ENCODE peak calls at places on chromosomes 11 and 22, in four cellular contexts. Y is T-cell, D is mucosa of descending colon, K is fibroblast of pulmonary artery. Z is an unnamed sample.

GRCh38 chr11:118785362-118785761 is 5.6 kb downstream of the DDX6 start:
- DNase-seq in Y (no peak), D (no peak), K (peak), Z (no peak)

GRCh38 chr11:14793546-14793945 is 98.5 kb downstream of the CYP2R1 start:
- DNase-seq in D (no peak), Y (no peak), K (peak), Z (no peak)

GRCh38 chr22:23520875-23521441 is 59.1 kb downstream of the IGLL1 start:
- DNase-seq in K (peak), D (no peak), Y (no peak), Z (peak)

GRCh38 chr11:41273908-41274307 is 185.5 kb downstream of the LRRC4C start:
- DNase-seq in D (no peak), Y (no peak), K (no peak), Z (no peak)

GRCh38 chr22:27720860-27721259 is 80.7 kb downstream of the MN1 start:
- DNase-seq in Y (no peak), D (no peak), K (no peak), Z (peak)

GRCh38 chr11:74325649-74326645 is 14.5 kb upstream of the P4HA3 start:
- DNase-seq in D (peak), Y (no peak), K (peak), Z (no peak)

GRCh38 chr22:23128269-23129108 is 13.3 kb downstream of the RSPH14 start:
- DNase-seq in Y (peak), D (no peak), K (peak), Z (peak)

GRCh38 chr11:27381238-27381666 is 18.2 kb upstream of the CCDC34 start:
- DNase-seq in K (no peak), Y (no peak), D (no peak), Z (no peak)

GRCh38 chr11:134714021-134714656 is 302.1 kb upstream of the B3GAT1 start:
- DNase-seq in K (no peak), D (no peak), Y (no peak), Z (peak)

GRCh38 chr11:65486570-65487466 is 12.0 kb upstream of the MALAT1 start:
- DNase-seq in D (no peak), K (no peak), Y (no peak), Z (no peak)

GRCh38 chr11:62132188-62132587 is 8.4 kb downstream of the INCENP start:
- DNase-seq in D (no peak), Y (no peak), K (no peak), Z (no peak)

GRCh38 chr11:44630511-44631210 is 65.2 kb downstream of the CD82 start:
- DNase-seq in D (no peak), Y (no peak), K (no peak), Z (peak)

GRCh38 chr11:126103150-126103549 is 40.5 kb upstream of the CDON start:
- DNase-seq in Y (no peak), D (no peak), K (no peak), Z (no peak)

GRCh38 chr11:118791961-118792578 is 1.1 kb upstream of the DDX6 start:
- DNase-seq in D (no peak), K (peak), Y (peak), Z (no peak)

GRCh38 chr11:3831378-3832239 is 9.2 kb downstream of the RHOG start:
- DNase-seq in D (no peak), K (no peak), Y (no peak), Z (peak)

GRCh38 chr11:111530091-111530490 is 10.4 kb upstream of the LAYN start:
- DNase-seq in K (no peak), Y (no peak), D (no peak), Z (no peak)

GRCh38 chr11:119742263-119742861 is 13.4 kb upstream of the NECTIN1 start:
- DNase-seq in K (no peak), D (peak), Y (peak), Z (peak)

GRCh38 chr11:112744041-112744440 is 217.2 kb upstream of the NCAM1 start:
- DNase-seq in K (no peak), Y (no peak), D (no peak), Z (no peak)

GRCh38 chr11:113994077-113994954 is 19.4 kb downstream of the HTR3A start:
- DNase-seq in Y (peak), K (peak), D (no peak), Z (peak)

GRCh38 chr11:75428989-75429640 is 3.9 kb downstream of the KLHL35 start:
- DNase-seq in Y (no peak), D (peak), K (no peak), Z (peak)

GRCh38 chr11:64455436-64456261 is 96.7 kb downstream of the RPS6KA4 start:
- DNase-seq in D (no peak), K (no peak), Y (no peak), Z (peak)

GRCh38 chr11:78429667-78430066 is 12.0 kb upstream of the GAB2 start:
- DNase-seq in K (no peak), D (no peak), Y (no peak), Z (no peak)

GRCh38 chr11:127058524-127058923 is 58.0 kb upstream of the KIRREL3 start:
- DNase-seq in D (no peak), K (no peak), Y (no peak), Z (no peak)

GRCh38 chr22:37930952-37931440 is 22.4 kb downstream of the C22orf23 start:
- DNase-seq in Y (no peak), K (no peak), D (no peak), Z (no peak)

GRCh38 chr11:119318240-119319135 is 1.6 kb upstream of the MCAM start:
- DNase-seq in Y (peak), K (peak), D (no peak), Z (no peak)

Z was measured in spleen.